ENCODE peak calls at places on chromosomes 5 and 9, in four cellular contexts. B, E, Q and L are unnamed samples.

GRCh38 chr5:38011641-38012188 is 171.9 kb upstream of the GDNF start:
- DNase-seq in B (no peak), E (no peak), Q (no peak), L (no peak)

GRCh38 chr9:124661184-124661755 is 109.8 kb downstream of the NR6A1 start:
- DNase-seq in B (no peak), E (no peak), Q (peak), L (no peak)

GRCh38 chr9:127493592-127494303 is 42.4 kb downstream of the LRSAM1 start:
- DNase-seq in B (no peak), E (no peak), Q (no peak), L (no peak)

GRCh38 chr5:76524101-76524835 is 98.9 kb downstream of the F2RL2 start:
- DNase-seq in B (no peak), E (no peak), Q (no peak), L (no peak)

GRCh38 chr5:148882332-148882731 is 55.9 kb downstream of the ADRB2 start:
- DNase-seq in B (no peak), E (no peak), Q (no peak), L (no peak)

GRCh38 chr9:122218885-122219855 is 9.6 kb downstream of the LHX6 start:
- DNase-seq in B (peak), E (no peak), Q (no peak), L (no peak)

GRCh38 chr5:54619732-54620582 is 102.4 kb downstream of the SNX18 start:
- DNase-seq in B (no peak), E (no peak), Q (no peak), L (no peak)

GRCh38 chr5:14400085-14400484 is 181.5 kb upstream of the OTULINL start:
- DNase-seq in B (no peak), E (no peak), Q (no peak), L (no peak)

GRCh38 chr9:134738869-134739659 is 97.5 kb downstream of the COL5A1 start:
- DNase-seq in B (peak), E (peak), Q (peak), L (no peak)

DNA sequence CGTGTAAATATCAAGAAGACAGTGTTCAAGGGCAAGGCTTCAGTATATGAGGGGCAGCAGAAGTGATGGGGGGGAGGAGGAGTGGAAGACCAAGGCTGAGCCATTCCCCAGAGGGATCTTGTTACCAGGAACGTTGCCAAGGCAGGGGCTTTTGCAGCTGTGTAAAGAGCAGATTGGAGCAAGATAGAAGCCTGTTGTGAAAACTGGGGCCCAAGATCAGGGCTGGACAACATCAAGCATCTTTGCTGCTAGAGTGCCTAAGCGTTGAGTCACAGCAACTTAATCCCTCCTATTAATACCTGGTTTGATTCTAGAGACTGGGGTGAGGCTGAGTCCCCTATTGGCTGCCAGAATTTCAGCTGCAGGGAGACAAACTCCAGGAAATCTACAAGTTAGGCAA is 18.4 kb upstream of the ERCC6L2 start:
- DNase-seq in B (no peak), E (peak), Q (peak), L (no peak)
- TF ChIP-seq TCF7 in B (no peak), E (no peak), Q (no peak), L (no peak)

GRCh38 chr5:4164167-4164566 is 568.5 kb downstream of the IRX1 start:
- DNase-seq in B (no peak), E (no peak), Q (no peak), L (no peak)
- TF ChIP-seq TCF7 in B (no peak), E (no peak), Q (no peak), L (no peak)

GRCh38 chr9:131668057-131668438 is 71.8 kb downstream of the RAPGEF1 start:
- DNase-seq in B (no peak), E (no peak), Q (no peak), L (no peak)

GRCh38 chr9:131670247-131670681 is 69.6 kb downstream of the RAPGEF1 start:
- DNase-seq in B (no peak), E (no peak), Q (no peak), L (no peak)

GRCh38 chr9:131667576-131667975 is 72.3 kb downstream of the RAPGEF1 start:
- DNase-seq in B (no peak), E (no peak), Q (no peak), L (no peak)

GRCh38 chr9:131669234-131670172 is 70.4 kb downstream of the RAPGEF1 start:
- DNase-seq in B (no peak), E (no peak), Q (no peak), L (no peak)

DNA sequence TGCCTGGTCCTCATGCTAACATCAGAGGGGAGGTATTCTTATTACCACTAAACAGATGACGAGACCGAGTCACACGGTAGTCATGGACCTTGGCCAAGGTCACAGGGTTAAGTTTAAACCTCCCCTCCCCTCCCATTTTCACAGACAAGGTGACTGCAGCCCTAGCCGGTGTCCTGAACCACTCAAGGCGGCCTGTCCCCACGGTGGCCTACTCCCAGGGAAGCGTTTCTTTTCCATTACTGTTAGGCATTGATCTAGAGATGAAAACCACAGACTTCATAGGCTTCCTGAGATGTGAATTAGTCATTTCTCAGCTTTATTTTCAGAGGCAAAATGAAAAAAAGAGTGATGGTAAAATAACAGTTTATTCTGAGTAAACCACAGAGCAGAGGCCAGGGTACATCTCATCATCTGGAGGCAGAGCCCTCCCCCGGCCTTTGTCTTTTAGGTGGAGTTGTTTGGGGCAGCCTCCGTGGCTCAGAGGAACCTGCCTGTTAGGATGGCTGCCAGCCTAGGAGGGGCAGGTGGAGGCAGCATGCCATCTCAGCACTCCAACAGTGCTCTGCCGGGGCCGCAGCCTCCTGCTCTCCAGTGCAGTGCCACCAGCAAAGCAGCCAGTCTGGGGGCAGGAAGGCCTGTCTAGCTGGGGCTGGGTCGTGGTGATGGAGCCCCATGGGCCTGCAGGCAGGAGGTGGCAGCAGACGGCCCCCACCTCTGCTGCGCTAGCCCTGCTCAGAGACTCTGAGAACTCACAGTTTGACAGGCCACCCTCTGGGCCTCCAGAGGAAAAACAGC is 71.2 kb downstream of the RAPGEF1 start:
- DNase-seq in B (no peak), E (peak), Q (peak), L (peak)
- TF ChIP-seq TCF7 in B (no peak), E (no peak), Q (no peak), L (peak)

GRCh38 chr9:34557421-34558321 is 31.9 kb downstream of the CNTFR start:
- DNase-seq in B (no peak), E (no peak), Q (no peak), L (no peak)

GRCh38 chr9:34560574-34561229 is 28.8 kb downstream of the CNTFR start:
- DNase-seq in B (no peak), E (no peak), Q (no peak), L (no peak)

GRCh38 chr9:34558341-34558740 is 31.2 kb downstream of the CNTFR start:
- DNase-seq in B (no peak), E (no peak), Q (no peak), L (no peak)

GRCh38 chr9:34559616-34560546 is 29.6 kb downstream of the CNTFR start:
- DNase-seq in B (no peak), E (peak), Q (no peak), L (no peak)

DNA sequence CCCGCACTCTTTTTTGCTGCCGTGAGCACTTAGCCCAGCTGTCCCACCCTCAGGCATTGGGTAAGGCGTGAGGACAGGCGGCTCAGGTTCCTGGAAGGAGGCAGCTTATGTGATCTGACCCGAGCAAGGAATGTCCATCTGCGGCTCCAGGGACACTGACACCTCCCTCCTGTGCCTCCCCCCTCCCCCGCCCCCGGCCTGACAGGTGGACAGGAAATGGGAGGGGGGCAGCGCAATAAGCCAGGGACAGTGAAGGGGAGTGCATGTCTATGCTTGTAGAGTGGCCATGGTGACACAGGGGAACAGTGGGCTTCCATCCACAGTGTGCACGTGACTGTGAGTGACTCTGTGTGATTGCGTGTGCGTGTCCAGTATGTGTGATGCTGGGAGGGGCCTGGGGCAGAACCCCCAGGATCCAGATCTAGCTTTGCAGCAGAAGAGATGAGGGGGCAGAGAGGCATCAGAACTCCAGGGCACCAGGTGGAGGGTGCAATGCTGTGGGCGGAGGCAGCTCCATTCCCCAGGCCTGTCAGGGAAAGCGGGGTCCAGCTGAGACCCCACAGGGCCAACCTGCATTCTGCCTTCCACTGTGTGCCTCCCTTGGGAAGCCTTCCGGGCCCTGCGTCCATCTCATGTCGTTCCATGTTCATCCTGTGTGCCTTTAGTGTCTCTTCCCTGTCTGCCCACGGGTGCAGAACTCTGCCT is 30.5 kb downstream of the CNTFR start:
- DNase-seq in B (no peak), E (no peak), Q (no peak), L (no peak)
- TF ChIP-seq TCF7 in B (no peak), E (no peak), Q (no peak), L (no peak)

GRCh38 chr5:179327026-179327735 is 18.1 kb downstream of the ADAMTS2 start:
- DNase-seq in B (peak), E (no peak), Q (no peak), L (no peak)

GRCh38 chr5:179324760-179325295 is 20.4 kb downstream of the ADAMTS2 start:
- DNase-seq in B (peak), E (no peak), Q (no peak), L (no peak)

GRCh38 chr5:179328291-179328690 is 17.0 kb downstream of the ADAMTS2 start:
- DNase-seq in B (no peak), E (no peak), Q (no peak), L (no peak)

GRCh38 chr5:179325296-179326031 is 19.8 kb downstream of the ADAMTS2 start:
- DNase-seq in B (peak), E (no peak), Q (no peak), L (no peak)

DNA sequence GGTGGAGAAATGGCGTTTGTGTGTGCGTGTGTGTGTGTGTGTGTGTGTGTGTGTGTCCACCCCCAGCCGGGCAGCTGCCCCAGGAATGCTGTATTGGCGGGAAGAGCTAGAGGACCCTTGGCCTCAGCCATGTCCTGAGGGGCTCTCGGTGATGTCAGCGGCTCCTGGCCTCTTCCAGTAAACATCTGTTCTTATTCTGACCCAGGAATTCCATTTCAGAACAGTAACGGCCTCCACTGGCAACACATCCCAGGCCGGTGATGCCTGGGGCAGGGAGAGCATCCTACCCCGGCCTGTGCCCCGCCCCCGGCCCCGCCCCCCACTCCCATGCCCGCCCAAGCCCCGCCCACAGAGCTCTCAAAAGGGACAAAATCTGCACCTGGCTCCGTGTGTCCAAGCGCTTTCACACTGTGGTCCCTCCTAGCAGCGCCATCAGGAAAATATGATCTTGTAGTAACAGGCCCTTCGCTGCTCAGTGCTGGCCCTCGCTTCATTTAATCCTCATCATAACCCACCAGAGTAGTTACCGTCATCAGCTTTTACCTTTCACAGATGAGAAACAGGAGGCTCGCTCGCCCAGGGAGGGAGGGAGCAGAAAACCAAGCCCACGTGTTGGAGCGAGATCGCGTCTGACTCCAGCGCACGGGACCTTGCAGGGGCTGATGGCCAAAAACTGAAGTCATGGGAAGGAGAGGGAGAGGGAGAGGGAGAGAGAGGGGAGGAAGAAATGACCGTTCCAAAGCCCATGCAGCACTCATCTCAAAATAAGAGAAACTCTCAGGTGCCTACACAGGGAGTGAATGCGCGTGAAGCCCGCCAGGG is 18.9 kb downstream of the ADAMTS2 start:
- DNase-seq in B (peak), E (no peak), Q (no peak), L (no peak)
- TF ChIP-seq TCF7 in B (no peak), E (no peak), Q (no peak), L (no peak)

GRCh38 chr9:98656536-98656935 is 52.2 kb downstream of the GABBR2 start:
- DNase-seq in B (no peak), E (no peak), Q (no peak), L (no peak)
- TF ChIP-seq TCF7 in B (no peak), E (no peak), Q (no peak), L (no peak)

GRCh38 chr9:95821999-95822398 is 53.5 kb upstream of the ERCC6L2 start:
- DNase-seq in B (no peak), E (no peak), Q (no peak), L (no peak)
- TF ChIP-seq TCF7 in B (no peak), E (no peak), Q (no peak), L (no peak)

GRCh38 chr9:110742741-110743371 is 74.3 kb downstream of the MUSK start:
- DNase-seq in B (peak), E (no peak), Q (no peak), L (no peak)
- TF ChIP-seq TCF7 in B (no peak), E (no peak), Q (no peak), L (no peak)